ENCODE peak calls at places on chromosome 2, in eight cellular contexts. One of them, this sample, is unnamed.
A peak's percentile ranks its signal among the peaks of the same experiment; 100 is the strongest.

GRCh38 chr2:100381240-100381639 is 36.2 kb downstream of the CHST10 start:
- DNase-seq in Panc1: peak; percentile 82
- DNase-seq in nucleus accumbens: peak; percentile 58
- DNase-seq in WTC11: peak; percentile 91
- DNase-seq in activated naive CD4-positive, alpha-beta T cell treated with Interleukin-2 at 50 U/mL for 16 hours: peak; percentile 65
- DNase-seq in iPS DF 6.9: peak; percentile 79
- DNase-seq in ELR: peak; percentile 83
- DNase-seq in activated naive CD8-positive, alpha-beta T cell treated with anti-CD3 and anti-CD28 coated beads for 36 hours: peak; percentile 57
- DNase-seq in this sample: peak; percentile 88

GRCh38 chr2:98757904-98758421 is 27.0 kb upstream of the MGAT4A start:
- DNase-seq in activated naive CD8-positive, alpha-beta T cell treated with anti-CD3 and anti-CD28 coated beads for 36 hours: peak; percentile 34
- DNase-seq in Panc1: no peak
- DNase-seq in nucleus accumbens: peak; percentile 33
- DNase-seq in WTC11: no peak
- DNase-seq in activated naive CD4-positive, alpha-beta T cell treated with Interleukin-2 at 50 U/mL for 16 hours: peak; percentile 46
- DNase-seq in iPS DF 6.9: no peak
- DNase-seq in ELR: peak; percentile 92
- DNase-seq in this sample: peak; percentile 98

GRCh38 chr2:218898109-218898878 is 17.6 kb downstream of the WNT10A start:
- DNase-seq in activated naive CD8-positive, alpha-beta T cell treated with anti-CD3 and anti-CD28 coated beads for 36 hours: peak; percentile 83
- DNase-seq in ELR: peak; percentile 59
- DNase-seq in nucleus accumbens: peak; percentile 52
- DNase-seq in Panc1: no peak
- DNase-seq in WTC11: peak; percentile 94
- DNase-seq in iPS DF 6.9: no peak
- DNase-seq in activated naive CD4-positive, alpha-beta T cell treated with Interleukin-2 at 50 U/mL for 16 hours: peak; percentile 87
- DNase-seq in this sample: peak; percentile 64

GRCh38 chr2:86552889-86553288 is 10.4 kb downstream of the CHMP3 start:
- DNase-seq in activated naive CD4-positive, alpha-beta T cell treated with Interleukin-2 at 50 U/mL for 16 hours: no peak
- DNase-seq in WTC11: no peak
- DNase-seq in ELR: no peak
- DNase-seq in nucleus accumbens: peak; percentile 25
- DNase-seq in Panc1: no peak
- DNase-seq in activated naive CD8-positive, alpha-beta T cell treated with anti-CD3 and anti-CD28 coated beads for 36 hours: no peak
- DNase-seq in iPS DF 6.9: no peak
- DNase-seq in this sample: no peak

GRCh38 chr2:106519767-106520166 is 32.6 kb downstream of the CD8B2 start:
- DNase-seq in nucleus accumbens: no peak
- DNase-seq in ELR: no peak
- DNase-seq in activated naive CD8-positive, alpha-beta T cell treated with anti-CD3 and anti-CD28 coated beads for 36 hours: no peak
- DNase-seq in Panc1: no peak
- DNase-seq in WTC11: no peak
- DNase-seq in activated naive CD4-positive, alpha-beta T cell treated with Interleukin-2 at 50 U/mL for 16 hours: no peak
- DNase-seq in iPS DF 6.9: no peak
- DNase-seq in this sample: no peak

GRCh38 chr2:29241955-29242565 is 126.8 kb downstream of the CLIP4 start:
- DNase-seq in nucleus accumbens: no peak
- DNase-seq in WTC11: no peak
- DNase-seq in ELR: no peak
- DNase-seq in activated naive CD4-positive, alpha-beta T cell treated with Interleukin-2 at 50 U/mL for 16 hours: no peak
- DNase-seq in Panc1: no peak
- DNase-seq in iPS DF 6.9: no peak
- DNase-seq in activated naive CD8-positive, alpha-beta T cell treated with anti-CD3 and anti-CD28 coated beads for 36 hours: no peak
- DNase-seq in this sample: no peak

GRCh38 chr2:101473581-101473910 is 1.4 kb downstream of the RFX8 start:
- DNase-seq in WTC11: no peak
- DNase-seq in activated naive CD4-positive, alpha-beta T cell treated with Interleukin-2 at 50 U/mL for 16 hours: no peak
- DNase-seq in nucleus accumbens: no peak
- DNase-seq in Panc1: no peak
- DNase-seq in activated naive CD8-positive, alpha-beta T cell treated with anti-CD3 and anti-CD28 coated beads for 36 hours: no peak
- DNase-seq in ELR: no peak
- DNase-seq in iPS DF 6.9: no peak
- DNase-seq in this sample: no peak

GRCh38 chr2:197786010-197786877 is 1.1 kb upstream of the BOLL start:
- DNase-seq in iPS DF 6.9: peak; percentile 80
- DNase-seq in nucleus accumbens: no peak
- DNase-seq in Panc1: no peak
- DNase-seq in activated naive CD8-positive, alpha-beta T cell treated with anti-CD3 and anti-CD28 coated beads for 36 hours: peak; percentile 82
- DNase-seq in ELR: no peak
- DNase-seq in activated naive CD4-positive, alpha-beta T cell treated with Interleukin-2 at 50 U/mL for 16 hours: peak; percentile 64
- DNase-seq in WTC11: peak; percentile 94
- DNase-seq in this sample: no peak

GRCh38 chr2:12816379-12817306 is 99.9 kb downstream of the TRIB2 start:
- DNase-seq in activated naive CD8-positive, alpha-beta T cell treated with anti-CD3 and anti-CD28 coated beads for 36 hours: peak; percentile 2
- DNase-seq in Panc1: no peak
- DNase-seq in ELR: peak; percentile 86
- DNase-seq in iPS DF 6.9: no peak
- DNase-seq in WTC11: no peak
- DNase-seq in nucleus accumbens: no peak
- DNase-seq in activated naive CD4-positive, alpha-beta T cell treated with Interleukin-2 at 50 U/mL for 16 hours: no peak
- DNase-seq in this sample: peak; percentile 75

GRCh38 chr2:179377296-179377695 is 112.7 kb upstream of the SESTD1 start:
- DNase-seq in WTC11: no peak
- DNase-seq in activated naive CD4-positive, alpha-beta T cell treated with Interleukin-2 at 50 U/mL for 16 hours: no peak
- DNase-seq in activated naive CD8-positive, alpha-beta T cell treated with anti-CD3 and anti-CD28 coated beads for 36 hours: no peak
- DNase-seq in nucleus accumbens: no peak
- DNase-seq in ELR: no peak
- DNase-seq in iPS DF 6.9: no peak
- DNase-seq in Panc1: no peak
- DNase-seq in this sample: no peak

GRCh38 chr2:105919191-105919811 is 174.6 kb downstream of the NCK2 start:
- DNase-seq in activated naive CD8-positive, alpha-beta T cell treated with anti-CD3 and anti-CD28 coated beads for 36 hours: no peak
- DNase-seq in ELR: no peak
- DNase-seq in WTC11: no peak
- DNase-seq in activated naive CD4-positive, alpha-beta T cell treated with Interleukin-2 at 50 U/mL for 16 hours: no peak
- DNase-seq in iPS DF 6.9: no peak
- DNase-seq in nucleus accumbens: peak; percentile 8
- DNase-seq in Panc1: no peak
- DNase-seq in this sample: peak; percentile 86

GRCh38 chr2:168495524-168495923 is 39.5 kb downstream of the CERS6 start:
- DNase-seq in iPS DF 6.9: no peak
- DNase-seq in WTC11: no peak
- DNase-seq in activated naive CD4-positive, alpha-beta T cell treated with Interleukin-2 at 50 U/mL for 16 hours: no peak
- DNase-seq in nucleus accumbens: no peak
- DNase-seq in Panc1: no peak
- DNase-seq in ELR: no peak
- DNase-seq in activated naive CD8-positive, alpha-beta T cell treated with anti-CD3 and anti-CD28 coated beads for 36 hours: peak; percentile 8
- DNase-seq in this sample: no peak